ENCODE peak calls at places on chromosomes 2 and 18, in eight cellular contexts. Z is hepatocyte, W is SK-N-SH, O is HCT116, K is GM23338, C is MM.1S, L is OCI-LY7, J is PC-3. N is an unnamed sample.

GRCh38 chr2:189370719-189371118 is 70.6 kb upstream of the WDR75 start:
- DNase-seq in O (no peak), L (no peak), W (no peak), K (no peak), C (no peak), Z (no peak), J (peak; percentile 43), N (no peak)

GRCh38 chr18:63155169-63155852 is 164.3 kb downstream of the BCL2 start:
- DNase-seq in L (peak; percentile 79), J (peak; percentile 55), K (peak; percentile 92), Z (peak; percentile 71), O (peak; percentile 62), C (peak; percentile 90), W (peak; percentile 45), N (peak; percentile 72)

GRCh38 chr2:154697422-154698237 is 865 bp upstream of the KCNJ3 start:
- DNase-seq in J (no peak), C (no peak), W (peak; percentile 65), L (no peak), O (no peak), Z (peak; percentile 55), K (peak; percentile 60), N (peak; percentile 83)

GRCh38 chr2:110999626-111000025 is 121.1 kb upstream of the BCL2L11 start:
- DNase-seq in O (no peak), W (no peak), C (no peak), K (no peak), L (no peak), Z (no peak), J (no peak), N (no peak)

GRCh38 chr2:56313541-56313940 is 129.8 kb downstream of the CCDC85A start:
- DNase-seq in K (no peak), O (no peak), C (no peak), L (no peak), Z (peak; percentile 71), W (no peak), J (no peak), N (no peak)

GRCh38 chr18:14781671-14782070 is 33.7 kb downstream of the ANKRD30B start:
- DNase-seq in C (no peak), J (no peak), W (no peak), O (no peak), Z (no peak), L (no peak), K (no peak), N (no peak)

GRCh38 chr2:174985624-174986023 is 19.6 kb downstream of the CHN1 start:
- DNase-seq in W (peak; percentile 27), J (peak; percentile 41), Z (no peak), K (no peak), O (no peak), L (no peak), C (no peak), N (peak; percentile 21)

GRCh38 chr2:170170281-170171035 is 7.5 kb upstream of the MYO3B start:
- DNase-seq in Z (peak; percentile 42), J (no peak), O (no peak), L (no peak), C (no peak), W (no peak), K (peak; percentile 10), N (no peak)

GRCh38 chr2:20444113-20444992 is 2.5 kb upstream of the RHOB start:
- DNase-seq in L (no peak), K (peak; percentile 65), J (no peak), Z (peak; percentile 29), C (no peak), O (no peak), W (no peak), N (peak; percentile 50)

GRCh38 chr18:24160086-24160485 is 21.2 kb downstream of the CABYR start:
- DNase-seq in Z (no peak), O (no peak), K (no peak), C (no peak), J (peak; percentile 18), W (no peak), L (no peak), N (no peak)

GRCh38 chr2:219381448-219381847 is 6.3 kb downstream of the DNPEP start:
- DNase-seq in W (no peak), O (no peak), C (no peak), Z (no peak), L (no peak), J (no peak), K (no peak), N (no peak)

GRCh38 chr2:159218389-159218788 is 68.1 kb downstream of the WDSUB1 start:
- DNase-seq in C (no peak), K (no peak), J (no peak), L (no peak), O (no peak), Z (no peak), W (no peak), N (no peak)

GRCh38 chr2:167844714-167845530 is 402.5 kb downstream of the STK39 start:
- DNase-seq in J (peak; percentile 11), W (no peak), K (peak; percentile 63), C (no peak), Z (peak; percentile 26), L (peak; percentile 14), O (peak; percentile 29), N (peak; percentile 74)

GRCh38 chr2:17545680-17546613 is 5.5 kb downstream of the VSNL1 start:
- DNase-seq in L (no peak), W (no peak), Z (no peak), K (no peak), O (no peak), J (no peak), C (no peak), N (no peak)

GRCh38 chr2:203551653-203552250 is 16.7 kb upstream of the RAPH1 start:
- DNase-seq in O (no peak), Z (peak; percentile 66), W (no peak), J (peak; percentile 29), C (no peak), L (no peak), K (peak; percentile 18), N (no peak)

GRCh38 chr2:209834767-209835166 is 63.1 kb downstream of the UNC80 start:
- DNase-seq in L (no peak), W (no peak), J (no peak), C (no peak), K (peak; percentile 33), Z (no peak), O (no peak), N (no peak)

GRCh38 chr2:142951190-142952007 is 73.9 kb downstream of the KYNU start:
- DNase-seq in W (no peak), C (no peak), J (no peak), L (no peak), Z (no peak), O (no peak), K (no peak), N (no peak)

DNA sequence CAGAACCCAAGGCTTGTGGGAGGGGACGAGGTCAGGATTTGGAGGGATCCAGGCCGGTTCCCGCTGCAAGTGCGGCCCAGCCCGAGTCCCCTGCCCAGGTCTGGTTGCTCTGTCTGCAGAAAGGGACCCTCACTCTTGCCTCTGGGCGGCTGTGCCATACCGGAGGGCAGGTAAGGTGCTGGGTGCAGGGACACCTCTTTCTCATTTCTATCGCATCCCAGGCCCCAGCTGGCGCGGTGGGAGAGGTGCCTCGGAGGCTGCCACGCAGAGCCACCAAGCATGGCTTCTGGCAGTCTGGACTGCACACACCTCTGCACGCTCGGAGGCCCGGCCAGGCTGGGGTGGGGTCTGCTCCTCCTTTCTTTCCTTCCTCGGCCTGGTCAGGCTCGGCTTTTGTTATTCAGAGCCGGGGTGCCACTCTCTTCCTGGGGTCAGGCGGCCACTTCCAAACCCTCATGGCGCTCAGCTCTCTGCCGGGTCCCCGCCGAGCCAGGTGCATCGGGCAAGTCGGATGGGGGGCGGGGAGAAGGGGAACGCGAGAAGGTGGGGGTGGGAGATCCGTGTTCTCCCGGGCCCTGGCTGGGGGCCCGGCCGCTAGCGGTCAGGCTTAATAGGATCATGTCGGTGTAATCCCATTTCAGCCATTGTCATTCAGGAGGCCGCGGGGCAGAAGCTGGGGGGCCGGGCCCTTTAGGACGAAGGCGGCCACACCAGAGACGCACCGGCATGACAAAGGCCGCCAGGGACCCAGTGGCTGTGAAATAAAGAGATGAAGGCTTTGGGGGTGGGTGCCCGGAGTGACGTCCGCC is 9.0 kb downstream of the GBX2 start:
- DNase-seq in O (no peak), K (peak; percentile 85), J (no peak), W (no peak), L (no peak), C (no peak), Z (no peak), N (peak; percentile 91)
- H3K4me3 ChIP-seq in O (no peak overlapping the region), K (peak overlapping the region; percentile 50), J (no peak overlapping the region), W (no peak overlapping the region), L (no peak overlapping the region), C (no peak overlapping the region), Z (no peak overlapping the region), N (peak overlapping the region; percentile 31)

GRCh38 chr2:130726614-130727180 is 2.2 kb upstream of the GPR148 start:
- DNase-seq in K (peak; percentile 48), L (no peak), O (no peak), W (no peak), Z (no peak), J (no peak), C (no peak), N (no peak)
- TF ChIP-seq EZH2phosphoT487 in K (no peak), L (no peak), O (no peak), W (no peak), Z (no peak), J (no peak), C (no peak), N (no peak)

DNA sequence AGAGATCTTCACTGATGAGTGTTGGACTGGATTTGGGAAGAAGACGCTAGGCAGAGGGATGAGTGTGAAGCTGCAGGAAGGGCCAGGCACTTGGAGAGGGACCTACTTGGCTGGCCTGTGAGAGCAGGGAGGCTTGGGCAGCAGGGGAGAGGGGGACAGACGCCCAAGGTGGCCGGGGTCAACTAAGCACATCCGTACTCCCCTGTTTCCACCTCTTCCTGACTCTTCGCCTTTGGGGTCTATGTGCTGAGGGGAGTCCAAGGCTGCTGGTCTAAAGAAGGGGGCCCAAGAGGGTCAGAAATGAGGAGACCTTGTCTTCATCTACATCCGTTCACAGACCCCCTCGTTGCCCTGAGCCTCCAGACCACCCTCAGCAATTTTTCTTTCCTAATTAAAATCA is 16.7 kb downstream of the DPYSL5 start:
- DNase-seq in C (no peak), W (no peak), J (no peak), Z (no peak), L (no peak), O (no peak), K (no peak), N (no peak)
- TF ChIP-seq CTCF in C (no peak), W (no peak), J (no peak), Z (no peak), L (no peak), O (no peak), K (no peak), N (no peak)

GRCh38 chr18:31232000-31232399 is 69.3 kb upstream of the DSC1 start:
- DNase-seq in Z (no peak), L (no peak), C (no peak), W (no peak), J (no peak), K (no peak), O (no peak), N (no peak)

GRCh38 chr18:31237142-31237541 is 74.5 kb upstream of the DSC1 start:
- DNase-seq in J (no peak), L (no peak), Z (no peak), W (no peak), C (no peak), O (no peak), K (no peak), N (no peak)

GRCh38 chr18:31230495-31230894 is 67.8 kb upstream of the DSC1 start:
- DNase-seq in W (no peak), K (no peak), O (peak; percentile 89), J (peak; percentile 80), C (no peak), L (no peak), Z (peak; percentile 26), N (no peak)

GRCh38 chr18:31232779-31233424 is 70.2 kb upstream of the DSC1 start:
- DNase-seq in L (no peak), C (no peak), Z (no peak), K (no peak), J (no peak), W (no peak), O (no peak), N (no peak)

GRCh38 chr18:31233550-31234306 is 71.1 kb upstream of the DSC1 start:
- DNase-seq in Z (no peak), W (no peak), K (no peak), O (no peak), J (no peak), L (no peak), C (no peak), N (no peak)
- H3K4me3 ChIP-seq in Z (no peak overlapping the region), W (no peak overlapping the region), K (no peak overlapping the region), O (no peak overlapping the region), J (no peak overlapping the region), L (no peak overlapping the region), C (no peak overlapping the region), N (no peak overlapping the region)